ENCODE peak calls at places on chromosome 13, in five cellular contexts. S, X, O, F and H are unnamed samples.

GRCh38 chr13:107531816-107532215 is 683.5 kb downstream of the LIG4 start:
- DNase-seq in O (no peak), S (no peak), F (no peak), X (no peak), H (no peak)

GRCh38 chr13:108980237-108980636 is 350.8 kb downstream of the MYO16 start:
- DNase-seq in F (no peak), O (no peak), S (no peak), X (no peak), H (no peak)

GRCh38 chr13:111066544-111066943 is 48.6 kb upstream of the ARHGEF7 start:
- DNase-seq in O (no peak), S (no peak), F (no peak), X (peak; percentile 81), H (no peak)

GRCh38 chr13:42649761-42650289 is 75.9 kb downstream of the TNFSF11 start:
- DNase-seq in O (no peak), X (no peak), S (no peak), F (no peak), H (no peak)

GRCh38 chr13:99083976-99084375 is 106.1 kb upstream of the DOCK9 start:
- DNase-seq in X (no peak), S (no peak), O (no peak), F (no peak), H (no peak)

GRCh38 chr13:48595330-48596127 is 58.2 kb upstream of the CYSLTR2 start:
- DNase-seq in F (peak; percentile 72), X (peak; percentile 85), O (peak; percentile 45), S (peak; percentile 92), H (peak; percentile 61)

GRCh38 chr13:109951491-109951890 is 165.1 kb upstream of the IRS2 start:
- DNase-seq in S (no peak), O (no peak), X (no peak), F (no peak), H (no peak)

GRCh38 chr13:100063906-100064305 is 25.0 kb upstream of the PCCA start:
- DNase-seq in O (peak; percentile 71), X (no peak), S (no peak), F (no peak), H (no peak)

GRCh38 chr13:44174769-44175425 is 198.7 kb upstream of the SERP2 start:
- DNase-seq in S (peak; percentile 78), F (peak; percentile 48), X (no peak), O (no peak), H (no peak)

GRCh38 chr13:97630725-97631124 is 196.8 kb downstream of the RAP2A start:
- DNase-seq in X (no peak), S (peak; percentile 5), O (no peak), F (no peak), H (no peak)

GRCh38 chr13:73109288-73109899 is 50.6 kb downstream of the KLF5 start:
- DNase-seq in S (no peak), F (no peak), X (no peak), O (no peak), H (no peak)

GRCh38 chr13:80224468-80224867 is 116.5 kb downstream of the SPRY2 start:
- DNase-seq in F (no peak), O (no peak), X (no peak), S (peak; percentile 70), H (no peak)

GRCh38 chr13:50122465-50122864 is 107.2 kb downstream of the KCNRG start:
- DNase-seq in S (no peak), O (peak; percentile 13), X (no peak), F (no peak), H (no peak)

GRCh38 chr13:23558675-23559536 is 11.3 kb upstream of the TNFRSF19 start:
- DNase-seq in F (peak; percentile 92), X (peak; percentile 39), O (no peak), S (peak; percentile 98), H (peak; percentile 44)

GRCh38 chr13:33224686-33225085 is 60.9 kb downstream of the STARD13 start:
- DNase-seq in O (no peak), F (peak; percentile 72), S (peak; percentile 69), X (no peak), H (peak; percentile 60)

GRCh38 chr13:91017031-91017668 is 330.3 kb upstream of the MIR17HG start:
- DNase-seq in F (peak; percentile 55), O (peak; percentile 66), X (peak; percentile 12), S (peak; percentile 45), H (peak; percentile 12)

GRCh38 chr13:114154476-114154875 is 22.1 kb upstream of the RASA3 start:
- DNase-seq in F (no peak), X (no peak), O (no peak), S (no peak), H (no peak)

GRCh38 chr13:59318320-59318930 is 845.3 kb downstream of the DIAPH3 start:
- DNase-seq in X (peak; percentile 74), S (peak; percentile 79), F (peak; percentile 74), O (peak; percentile 91), H (peak; percentile 65)

GRCh38 chr13:106213028-106213427 is 322.4 kb downstream of the EFNB2 start:
- DNase-seq in F (no peak), S (no peak), X (no peak), O (peak; percentile 75), H (no peak)

GRCh38 chr13:44058586-44059238 is 179.0 kb downstream of the LACC1 start:
- DNase-seq in X (no peak), O (no peak), S (no peak), F (peak; percentile 10), H (no peak)

GRCh38 chr13:40478775-40479174 is 187.7 kb downstream of the FOXO1 start:
- DNase-seq in O (no peak), S (no peak), F (no peak), X (no peak), H (no peak)

GRCh38 chr13:102220681-102221228 is 181.1 kb downstream of the FGF14 start:
- DNase-seq in F (no peak), O (no peak), S (no peak), X (no peak), H (no peak)

GRCh38 chr13:103130681-103131210 is 64.5 kb upstream of the SLC10A2 start:
- DNase-seq in X (no peak), F (no peak), O (no peak), S (no peak), H (no peak)

DNA sequence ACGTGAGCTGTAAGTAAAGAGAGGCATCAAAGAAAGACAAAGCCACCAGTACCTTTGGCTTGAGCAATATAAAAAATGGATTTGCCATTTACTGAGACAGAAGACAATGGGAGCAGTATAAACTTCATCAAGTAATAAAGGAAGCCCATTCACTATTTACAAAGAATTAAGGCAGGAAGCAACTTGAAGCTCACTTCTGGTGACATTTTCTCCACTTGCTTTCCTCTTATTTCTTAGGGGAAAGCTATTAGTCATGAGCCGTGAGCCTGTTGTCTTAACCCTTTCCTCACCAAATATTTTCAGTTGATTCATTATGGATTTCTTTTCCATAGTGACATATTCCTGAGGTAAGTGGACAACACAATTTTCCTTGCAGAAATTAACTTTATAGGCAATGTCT is 156.8 kb downstream of the DNAJC3 start:
- DNase-seq in X (no peak), S (peak; percentile 42), O (no peak), F (peak; percentile 19), H (no peak)
- H3K4me3 ChIP-seq in X (no peak overlapping the region), S (no peak overlapping the region), O (no peak overlapping the region), F (no peak overlapping the region), H (no peak overlapping the region)

GRCh38 chr13:19053561-19053960 is 128.1 kb downstream of the TUBA3C start:
- DNase-seq in F (no peak), S (no peak), O (no peak), X (no peak), H (no peak)
- H3K4me3 ChIP-seq in F (no peak overlapping the region), S (no peak overlapping the region), O (no peak overlapping the region), X (no peak overlapping the region), H (no peak overlapping the region)

DNA sequence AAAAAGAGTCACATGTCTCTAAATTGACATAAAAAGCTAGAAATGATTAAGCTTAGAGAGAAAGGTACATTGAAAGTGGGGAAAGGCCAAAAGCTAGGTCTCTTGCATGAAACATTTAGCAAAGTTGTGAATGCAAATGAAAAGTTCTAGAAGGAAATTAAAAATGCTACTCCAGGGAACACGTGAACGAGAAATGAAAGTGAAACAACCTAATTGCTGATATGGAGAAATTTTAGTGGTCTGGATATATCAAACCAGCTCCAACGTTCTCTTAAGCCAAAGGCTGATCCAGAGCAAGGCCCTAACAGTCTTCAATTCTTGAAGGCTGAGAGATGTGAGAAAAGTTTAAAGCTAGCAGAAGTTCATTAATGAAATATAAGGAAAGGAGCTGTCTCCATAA is 419.8 kb downstream of the SLITRK6 start:
- DNase-seq in S (no peak), F (no peak), O (no peak), X (no peak), H (no peak)
- H3K4me3 ChIP-seq in S (no peak overlapping the region), F (no peak overlapping the region), O (no peak overlapping the region), X (no peak overlapping the region), H (no peak overlapping the region)

GRCh38 chr13:75368167-75368566 is 113.8 kb downstream of the TBC1D4 start:
- DNase-seq in O (no peak), F (peak; percentile 96), S (peak; percentile 94), X (peak; percentile 63), H (peak; percentile 93)

GRCh38 chr13:75364131-75364713 is 117.7 kb downstream of the TBC1D4 start:
- DNase-seq in F (no peak), X (no peak), O (no peak), S (no peak), H (no peak)

GRCh38 chr13:75366380-75367280 is 115.3 kb downstream of the TBC1D4 start:
- DNase-seq in F (no peak), S (peak; percentile 54), X (no peak), O (no peak), H (no peak)

GRCh38 chr13:75363371-75363770 is 118.6 kb downstream of the TBC1D4 start:
- DNase-seq in S (no peak), O (no peak), X (no peak), F (no peak), H (no peak)

DNA sequence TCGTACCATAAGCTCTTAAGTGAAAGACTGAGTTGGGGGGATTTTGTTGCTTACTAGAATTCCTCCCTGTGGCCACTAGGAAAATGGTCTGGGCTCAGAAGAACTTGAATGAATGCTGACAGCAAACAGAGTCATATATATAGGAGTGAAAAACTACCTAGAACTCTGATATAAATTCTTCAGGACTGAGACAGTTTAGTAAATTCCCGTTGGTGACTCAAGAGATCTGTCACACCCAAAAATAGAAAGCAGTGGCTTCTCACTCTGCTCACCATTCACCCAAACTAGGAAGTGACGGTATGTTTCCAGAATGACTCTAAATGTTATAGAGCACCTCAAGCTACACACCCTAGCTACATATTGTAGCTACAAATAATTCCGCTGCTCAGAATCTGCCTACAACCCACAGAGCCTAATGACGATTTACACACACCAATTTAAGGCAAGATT is 116.2 kb downstream of the TBC1D4 start:
- DNase-seq in O (no peak), S (peak; percentile 74), X (no peak), F (peak; percentile 84), H (no peak)
- H3K4me3 ChIP-seq in O (no peak overlapping the region), S (peak overlapping the region; percentile 43), X (no peak overlapping the region), F (peak overlapping the region; percentile 8), H (no peak overlapping the region)

GRCh38 chr13:35471466-35472307 is 4.8 kb downstream of the MAB21L1 start:
- DNase-seq in F (peak; percentile 1), O (peak; percentile 66), S (peak; percentile 14), X (no peak), H (no peak)
- H3K4me3 ChIP-seq in F (peak overlapping the region; percentile 10), O (peak overlapping the region; percentile 57), S (no peak overlapping the region), X (no peak overlapping the region), H (peak overlapping the region; percentile 28)

GRCh38 chr13:30371649-30372265 is 50.5 kb upstream of the UBE2L5 start:
- DNase-seq in S (peak; percentile 42), F (peak; percentile 36), O (no peak), X (no peak), H (no peak)
- H3K4me3 ChIP-seq in S (no peak overlapping the region), F (no peak overlapping the region), O (no peak overlapping the region), X (no peak overlapping the region), H (no peak overlapping the region)